ENCODE peak calls at places on chromosomes 12 and 14, in six cellular contexts. A is activated naive CD4-positive, alpha-beta T cell; S is MM.1S; J is cerebellum; Q is NCI-H510A treated with DMSO at 0.1 percent for 48 hours; E is mesothelial cell of epicardium. C is an unnamed sample.

GRCh38 chr12:3317841-3318501 is 173.0 kb upstream of the PRMT8 start:
- DNase-seq in Q (no peak), A (no peak), J (peak), E (no peak), S (no peak), C (peak)

GRCh38 chr12:92030618-92031017 is 115.0 kb downstream of the BTG1 start:
- DNase-seq in A (peak), Q (no peak), S (peak), E (no peak), J (no peak), C (peak)

GRCh38 chr12:102478416-102479098 is 1.8 kb downstream of the IGF1 start:
- DNase-seq in E (no peak), Q (no peak), S (peak), A (no peak), J (no peak), C (no peak)

GRCh38 chr14:55911794-55912193 is 206.4 kb upstream of the PELI2 start:
- DNase-seq in J (no peak), A (no peak), S (no peak), E (no peak), Q (no peak), C (no peak)

GRCh38 chr14:65551019-65551643 is 138.6 kb downstream of the FUT8 start:
- DNase-seq in A (no peak), E (no peak), S (no peak), J (peak), Q (no peak), C (peak)

GRCh38 chr12:98864363-98864762 is 219.3 kb downstream of the APAF1 start:
- DNase-seq in E (no peak), A (no peak), J (no peak), Q (no peak), S (no peak), C (no peak)

GRCh38 chr14:61706096-61706690 is 10.9 kb downstream of the HIF1A start:
- DNase-seq in E (no peak), S (no peak), Q (no peak), J (no peak), A (no peak), C (no peak)

GRCh38 chr12:71009414-71010142 is 89.0 kb upstream of the PTPRR start:
- DNase-seq in Q (no peak), S (no peak), E (no peak), J (no peak), A (no peak), C (no peak)

GRCh38 chr14:32205984-32206383 is 2.9 kb upstream of the RNU6-8 start:
- DNase-seq in Q (no peak), J (no peak), A (no peak), S (peak), E (no peak), C (no peak)

GRCh38 chr14:99733551-99734405 is 49.7 kb downstream of the CYP46A1 start:
- DNase-seq in E (no peak), Q (no peak), J (no peak), A (no peak), S (no peak), C (no peak)

GRCh38 chr14:73323889-73324535 is 86.7 kb downstream of the PAPLN start:
- DNase-seq in Q (no peak), J (no peak), S (no peak), A (no peak), E (no peak), C (no peak)

GRCh38 chr14:57245941-57246340 is 22.8 kb downstream of the EXOC5 start:
- DNase-seq in J (no peak), E (no peak), Q (no peak), A (no peak), S (no peak), C (no peak)

GRCh38 chr12:115155665-115156645 is 472.0 kb upstream of the TBX3 start:
- DNase-seq in A (no peak), Q (no peak), E (no peak), S (no peak), J (no peak), C (no peak)

GRCh38 chr12:104275689-104276088 is 27.9 kb upstream of the EID3 start:
- DNase-seq in Q (no peak), E (no peak), J (no peak), S (no peak), A (no peak), C (no peak)

GRCh38 chr12:96493101-96493500 is 3.7 kb downstream of the CFAP54 start:
- DNase-seq in A (no peak), E (no peak), J (no peak), Q (no peak), S (no peak), C (no peak)

GRCh38 chr14:54669759-54670630 is 103.1 kb downstream of the SAMD4A start:
- DNase-seq in Q (no peak), E (no peak), A (no peak), J (no peak), S (no peak), C (no peak)

GRCh38 chr12:121590476-121591143 is 9.8 kb upstream of the KDM2B start:
- DNase-seq in E (no peak), S (peak), A (peak), J (no peak), Q (no peak), C (no peak)

GRCh38 chr12:62469704-62470103 is 3.1 kb downstream of the MON2 start:
- DNase-seq in J (no peak), Q (no peak), S (no peak), A (no peak), E (no peak), C (no peak)

GRCh38 chr12:52036587-52037171 is 14.6 kb upstream of the NR4A1 start:
- DNase-seq in A (peak), Q (peak), S (peak), E (peak), J (peak), C (peak)

GRCh38 chr14:69877492-69877891 is 1.7 kb upstream of the SMOC1 start:
- DNase-seq in E (no peak), Q (peak), S (peak), J (peak), A (no peak), C (peak)

GRCh38 chr14:35368139-35368460 is 36.4 kb downstream of the NFKBIA start:
- DNase-seq in A (no peak), Q (no peak), E (no peak), J (no peak), S (no peak), C (no peak)

C was measured in G401.